ENCODE peak calls at places on chromosomes 13 and 19, in six cellular contexts. O is K562, W is GM12878, C is HepG2, V is GM12891, P is H1. S is an unnamed sample.

GRCh38 chr19:36245210-36246005 is 30.5 kb downstream of the ZNF146 start:
- DNase-seq in O (no peak), V (no peak), W (no peak), P (peak; percentile 46), C (no peak), S (no peak)

GRCh38 chr13:44373601-44374347 is at the start of gene SERP2:
- DNase-seq in V (no peak), W (no peak), O (no peak), P (peak; percentile 49), C (no peak), S (no peak)

GRCh38 chr13:100454876-100455275 is 133.7 kb downstream of the GGACT start:
- DNase-seq in O (no peak), W (no peak), P (no peak), V (no peak), C (no peak), S (no peak)

GRCh38 chr13:20006206-20006605 is 47.7 kb downstream of the ZMYM2 start:
- DNase-seq in C (no peak), P (no peak), O (no peak), W (no peak), V (no peak), S (no peak)

GRCh38 chr13:112705286-112705685 is 15.4 kb downstream of the ATP11A start:
- DNase-seq in O (no peak), P (no peak), W (no peak), V (no peak), C (no peak), S (no peak)

GRCh38 chr19:11137542-11138384 is 17.8 kb downstream of the SPC24 start:
- DNase-seq in O (peak; percentile 76), C (peak; percentile 75), W (no peak), P (no peak), V (peak; percentile 51), S (peak; percentile 61)

GRCh38 chr13:27808866-27809546 is 16.7 kb downstream of the GSX1 start:
- DNase-seq in W (no peak), P (no peak), O (no peak), V (no peak), C (no peak), S (no peak)

GRCh38 chr19:10294368-10294697 is 4.6 kb downstream of the ICAM5 start:
- DNase-seq in C (no peak), V (no peak), W (no peak), P (no peak), O (no peak), S (no peak)

GRCh38 chr13:99963832-99964339 is 7.7 kb downstream of the ZIC5 start:
- DNase-seq in O (no peak), V (no peak), C (no peak), W (no peak), P (no peak), S (no peak)

GRCh38 chr13:109704771-109705628 is 81.4 kb downstream of the IRS2 start:
- DNase-seq in W (no peak), O (no peak), P (no peak), V (no peak), C (no peak), S (no peak)

GRCh38 chr19:30378701-30379100 is 6.5 kb downstream of the ZNF536 start:
- DNase-seq in V (no peak), W (no peak), C (no peak), P (no peak), O (no peak), S (no peak)

GRCh38 chr19:52735734-52736133 is 890 bp upstream of the ZNF611 start:
- DNase-seq in P (peak; percentile 88), W (no peak), C (peak; percentile 51), V (no peak), O (no peak), S (no peak)

GRCh38 chr13:26601669-26602068 is 44.2 kb downstream of the WASF3 start:
- DNase-seq in O (no peak), W (peak; percentile 15), P (no peak), V (no peak), C (no peak), S (no peak)

GRCh38 chr13:61410669-61411297 is 4.9 kb downstream of the PCDH20 start:
- DNase-seq in W (no peak), P (no peak), O (no peak), C (peak; percentile 5), V (no peak), S (no peak)

GRCh38 chr13:38582133-38582532 is 104.7 kb upstream of the FREM2 start:
- DNase-seq in P (no peak), V (no peak), W (no peak), C (peak; percentile 47), O (peak; percentile 6), S (no peak)

GRCh38 chr19:38453596-38453995 is 20.1 kb downstream of the RYR1 start:
- DNase-seq in O (no peak), C (no peak), W (no peak), V (no peak), P (no peak), S (no peak)

GRCh38 chr19:12789098-12789903 is 2.0 kb upstream of the JUNB start:
- DNase-seq in V (no peak), W (no peak), C (no peak), O (no peak), P (no peak), S (no peak)
- TF ChIP-seq POLR2A in V (no peak), W (peak; percentile 75), C (peak; percentile 46), O (peak; percentile 29), P (no peak), S (no peak)

DNA sequence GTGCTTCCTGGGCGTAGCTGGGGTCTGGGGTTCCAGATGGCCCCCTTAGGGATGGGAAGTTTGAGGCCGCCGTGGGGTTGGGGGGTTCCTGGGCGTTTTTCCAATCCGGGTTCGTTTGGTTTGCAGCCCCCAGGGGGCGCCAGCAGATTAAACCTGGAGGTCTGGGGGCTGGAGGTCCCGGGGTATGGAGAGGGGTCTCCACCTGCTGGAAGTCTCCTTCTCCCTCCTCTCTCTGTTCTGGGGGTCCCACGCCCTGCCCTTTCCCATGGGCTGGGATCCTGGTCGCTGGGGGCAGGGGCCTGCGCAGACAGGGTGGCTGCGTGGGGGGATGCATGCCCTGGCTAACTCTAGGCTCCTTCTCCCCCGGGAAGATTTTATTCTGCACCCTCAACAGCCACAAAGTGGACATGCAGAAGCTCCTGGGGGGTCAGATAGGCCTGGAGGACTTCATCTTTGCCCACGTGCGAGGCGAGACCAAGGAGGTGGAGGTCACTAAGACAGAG is 897 bp downstream of the GIPC3 start:
- DNase-seq in O (peak; percentile 74), V (no peak), W (no peak), P (no peak), C (no peak), S (no peak)
- TF ChIP-seq TAF1 in O (no peak), V (no peak), W (no peak), P (no peak), C (no peak), S (no peak)

GRCh38 chr13:46288570-46289259 is 77.0 kb downstream of the LRRC63 start:
- DNase-seq in O (peak; percentile 39), P (no peak), W (peak; percentile 19), V (no peak), C (peak; percentile 27), S (peak; percentile 17)

GRCh38 chr13:46281779-46282178 is 70.1 kb downstream of the LRRC63 start:
- DNase-seq in V (no peak), O (no peak), C (no peak), W (no peak), P (no peak), S (no peak)

GRCh38 chr13:46289260-46289955 is 77.7 kb downstream of the LRRC63 start:
- DNase-seq in C (no peak), P (no peak), O (no peak), W (no peak), V (no peak), S (no peak)

DNA sequence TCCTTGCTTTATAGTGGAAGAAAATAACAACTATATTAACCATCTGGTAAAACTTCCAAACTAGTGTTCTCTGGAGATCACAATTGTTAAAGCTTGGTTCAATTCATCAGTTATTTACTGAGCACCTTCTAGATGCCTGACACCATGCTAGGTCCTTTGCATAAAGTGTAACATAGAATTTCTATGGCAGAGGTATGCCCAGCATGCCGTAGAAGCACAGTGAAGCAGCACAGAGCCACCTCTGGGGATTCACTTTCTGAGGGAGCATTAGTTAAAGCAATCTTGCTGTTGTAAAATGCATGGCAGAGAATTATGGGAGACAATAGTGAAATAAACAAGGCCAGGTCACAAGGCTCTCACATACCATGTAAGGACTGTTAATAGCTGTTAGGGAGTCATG is 75.2 kb downstream of the LRRC63 start:
- DNase-seq in C (no peak), W (no peak), V (no peak), P (no peak), O (no peak), S (no peak)
- TF ChIP-seq POLR2A in C (no peak), W (no peak), V (no peak), P (no peak), O (no peak), S (no peak)

GRCh38 chr19:40411125-40411842 is 1.9 kb downstream of the PRX start:
- DNase-seq in O (no peak), C (no peak), P (no peak), W (no peak), V (no peak), S (no peak)
- TF ChIP-seq TAF1 in O (no peak), C (no peak), P (no peak), W (no peak), V (no peak), S (no peak)

DNA sequence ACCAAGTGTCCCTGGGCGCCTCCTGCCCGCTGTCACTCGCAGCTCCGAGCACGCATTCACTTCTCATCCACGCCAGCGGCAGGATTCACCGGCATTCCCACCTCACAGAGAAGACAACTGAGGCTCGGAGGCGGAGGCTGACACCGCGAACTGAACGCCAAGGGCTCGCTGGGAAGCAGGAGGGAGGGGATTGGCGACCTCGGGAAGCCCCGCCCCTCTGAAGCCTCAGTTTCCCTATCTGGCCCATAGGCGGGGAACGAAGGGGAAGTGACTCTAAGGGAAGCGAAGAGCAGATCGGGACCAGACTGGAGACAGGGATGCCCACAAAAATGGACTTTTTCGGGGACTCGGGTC is 256 bp downstream of the MICOS13 start:
- DNase-seq in V (no peak), W (no peak), C (no peak), O (no peak), P (no peak), S (no peak)
- TF ChIP-seq POLR2A in V (no peak), W (no peak), C (no peak), O (no peak), P (no peak), S (no peak)

DNA sequence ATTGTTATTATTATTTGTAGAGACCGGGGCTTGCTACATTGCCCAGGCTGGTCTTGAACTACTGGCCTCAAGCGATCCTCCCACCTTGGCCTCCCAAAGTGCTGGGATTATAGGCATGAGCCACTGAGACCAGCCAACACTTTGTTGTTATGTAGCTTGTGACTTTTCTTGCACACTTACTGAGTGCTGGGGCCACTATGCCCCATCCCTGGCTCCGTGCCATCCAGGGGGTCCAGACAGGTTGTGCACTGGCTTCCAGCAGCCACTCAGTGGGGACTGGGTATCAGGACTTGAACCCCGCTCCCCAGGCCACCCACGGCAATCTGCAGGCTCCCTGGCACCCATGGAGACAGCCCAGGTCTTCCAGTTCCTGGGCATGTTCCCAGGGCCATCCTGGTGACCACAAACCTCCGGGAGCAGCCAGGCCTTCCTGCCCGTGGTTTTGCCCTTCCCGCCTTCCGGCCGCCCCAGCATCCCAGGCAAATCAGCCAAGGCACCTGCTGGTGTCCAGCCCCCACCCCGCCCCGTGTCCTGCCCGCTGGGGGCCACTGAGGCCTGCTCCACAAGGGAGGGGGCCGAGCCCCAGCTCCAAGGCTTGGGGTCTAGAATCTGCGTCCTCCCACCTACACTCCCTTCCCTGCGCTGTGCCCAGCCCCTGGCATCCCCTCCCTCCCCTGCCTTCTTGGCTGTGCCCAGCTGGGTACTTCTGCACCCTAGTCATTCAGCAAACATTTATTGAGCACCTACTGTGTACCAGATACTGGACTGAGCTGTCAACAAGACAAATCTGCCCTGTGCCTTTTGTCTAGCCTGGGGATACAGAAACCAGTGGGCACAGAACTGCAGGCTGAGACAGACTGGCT is 23.7 kb upstream of the SEMA6B start:
- DNase-seq in V (no peak), P (no peak), W (no peak), O (no peak), C (peak; percentile 78), S (no peak)
- TF ChIP-seq TAF1 in V (no peak), P (no peak), W (no peak), O (no peak), C (peak; percentile 58), S (no peak)

S was measured in GM12892.